ENCODE peak calls at places on chromosome 3, in ten cellular contexts. One of them, this sample, is unnamed.

GRCh38 chr3:141203866-141204265 is 27.8 kb upstream of the PXYLP1 start:
- DNase-seq in activated CD4-positive, alpha-beta T cell treated with anti-CD3 and anti-CD28 coated beads for 48 hours: no peak
- DNase-seq in H7: no peak
- DNase-seq in cerebellar cortex: no peak
- DNase-seq in natural killer cell treated with Interleukin-12 subunit alpha and Interleukin-12 subunit beta and Interleukin-15 and Interleukin-18, amount 100 ng/mL, for 72 hours: no peak
- DNase-seq in HS-27A: no peak
- DNase-seq in frontal cortex: no peak
- DNase-seq in activated T-cell treated with anti-CD3 and anti-CD28 coated beads for 48 hours: no peak
- DNase-seq in sciatic nerve: no peak
- DNase-seq in NCI-H1105: no peak
- DNase-seq in this sample: no peak

GRCh38 chr3:23430781-23431423 is 227.8 kb downstream of the UBE2E2 start:
- DNase-seq in NCI-H1105: no peak
- DNase-seq in cerebellar cortex: no peak
- DNase-seq in natural killer cell treated with Interleukin-12 subunit alpha and Interleukin-12 subunit beta and Interleukin-15 and Interleukin-18, amount 100 ng/mL, for 72 hours: no peak
- DNase-seq in activated CD4-positive, alpha-beta T cell treated with anti-CD3 and anti-CD28 coated beads for 48 hours: no peak
- DNase-seq in H7: no peak
- DNase-seq in sciatic nerve: no peak
- DNase-seq in frontal cortex: no peak
- DNase-seq in activated T-cell treated with anti-CD3 and anti-CD28 coated beads for 48 hours: no peak
- DNase-seq in HS-27A: no peak
- DNase-seq in this sample: peak

GRCh38 chr3:126102530-126102951 is 18.6 kb upstream of the SLC41A3 start:
- DNase-seq in HS-27A: no peak
- DNase-seq in natural killer cell treated with Interleukin-12 subunit alpha and Interleukin-12 subunit beta and Interleukin-15 and Interleukin-18, amount 100 ng/mL, for 72 hours: no peak
- DNase-seq in H7: no peak
- DNase-seq in frontal cortex: no peak
- DNase-seq in sciatic nerve: no peak
- DNase-seq in activated T-cell treated with anti-CD3 and anti-CD28 coated beads for 48 hours: no peak
- DNase-seq in activated CD4-positive, alpha-beta T cell treated with anti-CD3 and anti-CD28 coated beads for 48 hours: no peak
- DNase-seq in cerebellar cortex: peak
- DNase-seq in NCI-H1105: no peak
- DNase-seq in this sample: no peak

GRCh38 chr3:40939113-40940070 is 259.9 kb upstream of the CTNNB1 start:
- DNase-seq in activated T-cell treated with anti-CD3 and anti-CD28 coated beads for 48 hours: no peak
- DNase-seq in cerebellar cortex: peak
- DNase-seq in activated CD4-positive, alpha-beta T cell treated with anti-CD3 and anti-CD28 coated beads for 48 hours: no peak
- DNase-seq in sciatic nerve: no peak
- DNase-seq in natural killer cell treated with Interleukin-12 subunit alpha and Interleukin-12 subunit beta and Interleukin-15 and Interleukin-18, amount 100 ng/mL, for 72 hours: no peak
- DNase-seq in H7: no peak
- DNase-seq in frontal cortex: peak
- DNase-seq in HS-27A: no peak
- DNase-seq in NCI-H1105: no peak
- DNase-seq in this sample: no peak

GRCh38 chr3:131242201-131242600 is 139.4 kb upstream of the NUDT16 start:
- DNase-seq in natural killer cell treated with Interleukin-12 subunit alpha and Interleukin-12 subunit beta and Interleukin-15 and Interleukin-18, amount 100 ng/mL, for 72 hours: no peak
- DNase-seq in NCI-H1105: no peak
- DNase-seq in activated CD4-positive, alpha-beta T cell treated with anti-CD3 and anti-CD28 coated beads for 48 hours: no peak
- DNase-seq in H7: no peak
- DNase-seq in HS-27A: no peak
- DNase-seq in cerebellar cortex: no peak
- DNase-seq in frontal cortex: no peak
- DNase-seq in sciatic nerve: no peak
- DNase-seq in activated T-cell treated with anti-CD3 and anti-CD28 coated beads for 48 hours: no peak
- DNase-seq in this sample: peak

GRCh38 chr3:98702166-98702565 is 61.0 kb upstream of the ST3GAL6 start:
- DNase-seq in cerebellar cortex: no peak
- DNase-seq in activated CD4-positive, alpha-beta T cell treated with anti-CD3 and anti-CD28 coated beads for 48 hours: no peak
- DNase-seq in frontal cortex: no peak
- DNase-seq in HS-27A: no peak
- DNase-seq in NCI-H1105: no peak
- DNase-seq in sciatic nerve: no peak
- DNase-seq in activated T-cell treated with anti-CD3 and anti-CD28 coated beads for 48 hours: no peak
- DNase-seq in H7: no peak
- DNase-seq in natural killer cell treated with Interleukin-12 subunit alpha and Interleukin-12 subunit beta and Interleukin-15 and Interleukin-18, amount 100 ng/mL, for 72 hours: no peak
- DNase-seq in this sample: peak

GRCh38 chr3:69110941-69111546 is 11.4 kb downstream of the LMOD3 start:
- DNase-seq in HS-27A: no peak
- DNase-seq in natural killer cell treated with Interleukin-12 subunit alpha and Interleukin-12 subunit beta and Interleukin-15 and Interleukin-18, amount 100 ng/mL, for 72 hours: no peak
- DNase-seq in cerebellar cortex: no peak
- DNase-seq in H7: no peak
- DNase-seq in activated CD4-positive, alpha-beta T cell treated with anti-CD3 and anti-CD28 coated beads for 48 hours: no peak
- DNase-seq in activated T-cell treated with anti-CD3 and anti-CD28 coated beads for 48 hours: no peak
- DNase-seq in NCI-H1105: no peak
- DNase-seq in sciatic nerve: no peak
- DNase-seq in frontal cortex: no peak
- DNase-seq in this sample: no peak

GRCh38 chr3:17039579-17039978 is 154.8 kb downstream of the PLCL2 start:
- DNase-seq in natural killer cell treated with Interleukin-12 subunit alpha and Interleukin-12 subunit beta and Interleukin-15 and Interleukin-18, amount 100 ng/mL, for 72 hours: no peak
- DNase-seq in activated CD4-positive, alpha-beta T cell treated with anti-CD3 and anti-CD28 coated beads for 48 hours: no peak
- DNase-seq in H7: no peak
- DNase-seq in cerebellar cortex: no peak
- DNase-seq in sciatic nerve: no peak
- DNase-seq in frontal cortex: no peak
- DNase-seq in NCI-H1105: no peak
- DNase-seq in activated T-cell treated with anti-CD3 and anti-CD28 coated beads for 48 hours: no peak
- DNase-seq in HS-27A: peak
- DNase-seq in this sample: peak

GRCh38 chr3:48294611-48295263 is 38.7 kb downstream of the SPINK8 start:
- DNase-seq in frontal cortex: no peak
- DNase-seq in HS-27A: no peak
- DNase-seq in activated CD4-positive, alpha-beta T cell treated with anti-CD3 and anti-CD28 coated beads for 48 hours: no peak
- DNase-seq in H7: no peak
- DNase-seq in activated T-cell treated with anti-CD3 and anti-CD28 coated beads for 48 hours: no peak
- DNase-seq in natural killer cell treated with Interleukin-12 subunit alpha and Interleukin-12 subunit beta and Interleukin-15 and Interleukin-18, amount 100 ng/mL, for 72 hours: no peak
- DNase-seq in sciatic nerve: no peak
- DNase-seq in cerebellar cortex: no peak
- DNase-seq in NCI-H1105: no peak
- DNase-seq in this sample: no peak

GRCh38 chr3:128247841-128248240 is 94.6 kb downstream of the EEFSEC start:
- DNase-seq in natural killer cell treated with Interleukin-12 subunit alpha and Interleukin-12 subunit beta and Interleukin-15 and Interleukin-18, amount 100 ng/mL, for 72 hours: no peak
- DNase-seq in H7: no peak
- DNase-seq in sciatic nerve: no peak
- DNase-seq in NCI-H1105: no peak
- DNase-seq in frontal cortex: no peak
- DNase-seq in activated T-cell treated with anti-CD3 and anti-CD28 coated beads for 48 hours: no peak
- DNase-seq in cerebellar cortex: no peak
- DNase-seq in activated CD4-positive, alpha-beta T cell treated with anti-CD3 and anti-CD28 coated beads for 48 hours: no peak
- DNase-seq in HS-27A: no peak
- DNase-seq in this sample: no peak

GRCh38 chr3:157336252-157337009 is 100.2 kb upstream of the PTX3 start:
- DNase-seq in NCI-H1105: no peak
- DNase-seq in activated CD4-positive, alpha-beta T cell treated with anti-CD3 and anti-CD28 coated beads for 48 hours: no peak
- DNase-seq in cerebellar cortex: no peak
- DNase-seq in activated T-cell treated with anti-CD3 and anti-CD28 coated beads for 48 hours: no peak
- DNase-seq in sciatic nerve: no peak
- DNase-seq in natural killer cell treated with Interleukin-12 subunit alpha and Interleukin-12 subunit beta and Interleukin-15 and Interleukin-18, amount 100 ng/mL, for 72 hours: no peak
- DNase-seq in H7: no peak
- DNase-seq in frontal cortex: no peak
- DNase-seq in HS-27A: no peak
- DNase-seq in this sample: peak

GRCh38 chr3:5006755-5007202 is 27.5 kb downstream of the BHLHE40 start:
- DNase-seq in cerebellar cortex: no peak
- DNase-seq in H7: no peak
- DNase-seq in NCI-H1105: no peak
- DNase-seq in activated CD4-positive, alpha-beta T cell treated with anti-CD3 and anti-CD28 coated beads for 48 hours: peak
- DNase-seq in activated T-cell treated with anti-CD3 and anti-CD28 coated beads for 48 hours: peak
- DNase-seq in HS-27A: no peak
- DNase-seq in natural killer cell treated with Interleukin-12 subunit alpha and Interleukin-12 subunit beta and Interleukin-15 and Interleukin-18, amount 100 ng/mL, for 72 hours: peak
- DNase-seq in sciatic nerve: no peak
- DNase-seq in frontal cortex: no peak
- DNase-seq in this sample: no peak

GRCh38 chr3:193451881-193452280 is 73.3 kb upstream of the ATP13A5 start:
- DNase-seq in frontal cortex: no peak
- DNase-seq in natural killer cell treated with Interleukin-12 subunit alpha and Interleukin-12 subunit beta and Interleukin-15 and Interleukin-18, amount 100 ng/mL, for 72 hours: no peak
- DNase-seq in activated CD4-positive, alpha-beta T cell treated with anti-CD3 and anti-CD28 coated beads for 48 hours: no peak
- DNase-seq in cerebellar cortex: no peak
- DNase-seq in sciatic nerve: no peak
- DNase-seq in activated T-cell treated with anti-CD3 and anti-CD28 coated beads for 48 hours: no peak
- DNase-seq in HS-27A: no peak
- DNase-seq in NCI-H1105: no peak
- DNase-seq in H7: no peak
- DNase-seq in this sample: no peak

GRCh38 chr3:38602576-38603250 is 46.8 kb downstream of the SCN5A start:
- DNase-seq in H7: no peak
- DNase-seq in HS-27A: no peak
- DNase-seq in NCI-H1105: no peak
- DNase-seq in activated T-cell treated with anti-CD3 and anti-CD28 coated beads for 48 hours: no peak
- DNase-seq in sciatic nerve: no peak
- DNase-seq in cerebellar cortex: no peak
- DNase-seq in activated CD4-positive, alpha-beta T cell treated with anti-CD3 and anti-CD28 coated beads for 48 hours: no peak
- DNase-seq in natural killer cell treated with Interleukin-12 subunit alpha and Interleukin-12 subunit beta and Interleukin-15 and Interleukin-18, amount 100 ng/mL, for 72 hours: peak
- DNase-seq in frontal cortex: no peak
- DNase-seq in this sample: no peak

GRCh38 chr3:42442640-42443039 is 32.2 kb upstream of the LYZL4 start:
- DNase-seq in H7: no peak
- DNase-seq in sciatic nerve: no peak
- DNase-seq in activated T-cell treated with anti-CD3 and anti-CD28 coated beads for 48 hours: no peak
- DNase-seq in NCI-H1105: no peak
- DNase-seq in cerebellar cortex: no peak
- DNase-seq in HS-27A: no peak
- DNase-seq in frontal cortex: no peak
- DNase-seq in natural killer cell treated with Interleukin-12 subunit alpha and Interleukin-12 subunit beta and Interleukin-15 and Interleukin-18, amount 100 ng/mL, for 72 hours: no peak
- DNase-seq in activated CD4-positive, alpha-beta T cell treated with anti-CD3 and anti-CD28 coated beads for 48 hours: no peak
- DNase-seq in this sample: no peak

GRCh38 chr3:171183042-171183441 is 156.5 kb upstream of the SLC2A2 start:
- DNase-seq in frontal cortex: no peak
- DNase-seq in H7: no peak
- DNase-seq in cerebellar cortex: no peak
- DNase-seq in sciatic nerve: no peak
- DNase-seq in activated CD4-positive, alpha-beta T cell treated with anti-CD3 and anti-CD28 coated beads for 48 hours: no peak
- DNase-seq in natural killer cell treated with Interleukin-12 subunit alpha and Interleukin-12 subunit beta and Interleukin-15 and Interleukin-18, amount 100 ng/mL, for 72 hours: no peak
- DNase-seq in HS-27A: no peak
- DNase-seq in NCI-H1105: no peak
- DNase-seq in activated T-cell treated with anti-CD3 and anti-CD28 coated beads for 48 hours: no peak
- DNase-seq in this sample: peak

GRCh38 chr3:176951586-176952292 is 245.5 kb downstream of the TBL1XR1 start:
- DNase-seq in natural killer cell treated with Interleukin-12 subunit alpha and Interleukin-12 subunit beta and Interleukin-15 and Interleukin-18, amount 100 ng/mL, for 72 hours: no peak
- DNase-seq in H7: no peak
- DNase-seq in activated T-cell treated with anti-CD3 and anti-CD28 coated beads for 48 hours: no peak
- DNase-seq in cerebellar cortex: no peak
- DNase-seq in sciatic nerve: no peak
- DNase-seq in frontal cortex: no peak
- DNase-seq in NCI-H1105: no peak
- DNase-seq in activated CD4-positive, alpha-beta T cell treated with anti-CD3 and anti-CD28 coated beads for 48 hours: no peak
- DNase-seq in HS-27A: no peak
- DNase-seq in this sample: no peak

GRCh38 chr3:55571913-55572312 is 84.8 kb upstream of the WNT5A start:
- DNase-seq in natural killer cell treated with Interleukin-12 subunit alpha and Interleukin-12 subunit beta and Interleukin-15 and Interleukin-18, amount 100 ng/mL, for 72 hours: no peak
- DNase-seq in HS-27A: no peak
- DNase-seq in activated T-cell treated with anti-CD3 and anti-CD28 coated beads for 48 hours: no peak
- DNase-seq in activated CD4-positive, alpha-beta T cell treated with anti-CD3 and anti-CD28 coated beads for 48 hours: no peak
- DNase-seq in frontal cortex: no peak
- DNase-seq in H7: peak
- DNase-seq in cerebellar cortex: peak
- DNase-seq in sciatic nerve: no peak
- DNase-seq in NCI-H1105: no peak
- DNase-seq in this sample: no peak

GRCh38 chr3:40847571-40847992 is 322.8 kb downstream of the ZNF621 start:
- DNase-seq in cerebellar cortex: peak
- DNase-seq in sciatic nerve: no peak
- DNase-seq in activated T-cell treated with anti-CD3 and anti-CD28 coated beads for 48 hours: no peak
- DNase-seq in HS-27A: peak
- DNase-seq in activated CD4-positive, alpha-beta T cell treated with anti-CD3 and anti-CD28 coated beads for 48 hours: no peak
- DNase-seq in natural killer cell treated with Interleukin-12 subunit alpha and Interleukin-12 subunit beta and Interleukin-15 and Interleukin-18, amount 100 ng/mL, for 72 hours: no peak
- DNase-seq in H7: peak
- DNase-seq in frontal cortex: peak
- DNase-seq in NCI-H1105: no peak
- DNase-seq in this sample: no peak

GRCh38 chr3:123271466-123272159 is 69.9 kb downstream of the SEC22A start:
- DNase-seq in NCI-H1105: no peak
- DNase-seq in H7: no peak
- DNase-seq in frontal cortex: no peak
- DNase-seq in sciatic nerve: no peak
- DNase-seq in activated T-cell treated with anti-CD3 and anti-CD28 coated beads for 48 hours: no peak
- DNase-seq in activated CD4-positive, alpha-beta T cell treated with anti-CD3 and anti-CD28 coated beads for 48 hours: no peak
- DNase-seq in natural killer cell treated with Interleukin-12 subunit alpha and Interleukin-12 subunit beta and Interleukin-15 and Interleukin-18, amount 100 ng/mL, for 72 hours: no peak
- DNase-seq in HS-27A: no peak
- DNase-seq in cerebellar cortex: no peak
- DNase-seq in this sample: peak

GRCh38 chr3:73100734-73101550 is 39.5 kb downstream of the EBLN2 start:
- DNase-seq in natural killer cell treated with Interleukin-12 subunit alpha and Interleukin-12 subunit beta and Interleukin-15 and Interleukin-18, amount 100 ng/mL, for 72 hours: peak
- DNase-seq in sciatic nerve: peak
- DNase-seq in activated CD4-positive, alpha-beta T cell treated with anti-CD3 and anti-CD28 coated beads for 48 hours: peak
- DNase-seq in NCI-H1105: peak
- DNase-seq in HS-27A: peak
- DNase-seq in H7: peak
- DNase-seq in activated T-cell treated with anti-CD3 and anti-CD28 coated beads for 48 hours: peak
- DNase-seq in cerebellar cortex: peak
- DNase-seq in frontal cortex: peak
- DNase-seq in this sample: peak

GRCh38 chr3:30607032-30607833 is 832 bp downstream of the TGFBR2 start:
- DNase-seq in HS-27A: no peak
- DNase-seq in activated T-cell treated with anti-CD3 and anti-CD28 coated beads for 48 hours: peak
- DNase-seq in activated CD4-positive, alpha-beta T cell treated with anti-CD3 and anti-CD28 coated beads for 48 hours: peak
- DNase-seq in H7: peak
- DNase-seq in natural killer cell treated with Interleukin-12 subunit alpha and Interleukin-12 subunit beta and Interleukin-15 and Interleukin-18, amount 100 ng/mL, for 72 hours: peak
- DNase-seq in frontal cortex: peak
- DNase-seq in NCI-H1105: no peak
- DNase-seq in sciatic nerve: peak
- DNase-seq in cerebellar cortex: no peak
- DNase-seq in this sample: peak

GRCh38 chr3:1131156-1131555 is 38.3 kb downstream of the CNTN6 start:
- DNase-seq in NCI-H1105: no peak
- DNase-seq in H7: no peak
- DNase-seq in HS-27A: no peak
- DNase-seq in cerebellar cortex: no peak
- DNase-seq in activated CD4-positive, alpha-beta T cell treated with anti-CD3 and anti-CD28 coated beads for 48 hours: no peak
- DNase-seq in sciatic nerve: no peak
- DNase-seq in activated T-cell treated with anti-CD3 and anti-CD28 coated beads for 48 hours: no peak
- DNase-seq in frontal cortex: no peak
- DNase-seq in natural killer cell treated with Interleukin-12 subunit alpha and Interleukin-12 subunit beta and Interleukin-15 and Interleukin-18, amount 100 ng/mL, for 72 hours: no peak
- DNase-seq in this sample: peak

GRCh38 chr3:53571264-53571663 is 76.9 kb downstream of the CACNA1D start:
- DNase-seq in HS-27A: no peak
- DNase-seq in natural killer cell treated with Interleukin-12 subunit alpha and Interleukin-12 subunit beta and Interleukin-15 and Interleukin-18, amount 100 ng/mL, for 72 hours: no peak
- DNase-seq in frontal cortex: no peak
- DNase-seq in sciatic nerve: no peak
- DNase-seq in activated T-cell treated with anti-CD3 and anti-CD28 coated beads for 48 hours: no peak
- DNase-seq in NCI-H1105: no peak
- DNase-seq in H7: no peak
- DNase-seq in activated CD4-positive, alpha-beta T cell treated with anti-CD3 and anti-CD28 coated beads for 48 hours: no peak
- DNase-seq in cerebellar cortex: no peak
- DNase-seq in this sample: no peak

GRCh38 chr3:53496984-53497383 is 2.6 kb downstream of the CACNA1D start:
- DNase-seq in H7: no peak
- DNase-seq in sciatic nerve: no peak
- DNase-seq in activated T-cell treated with anti-CD3 and anti-CD28 coated beads for 48 hours: no peak
- DNase-seq in cerebellar cortex: peak
- DNase-seq in frontal cortex: no peak
- DNase-seq in natural killer cell treated with Interleukin-12 subunit alpha and Interleukin-12 subunit beta and Interleukin-15 and Interleukin-18, amount 100 ng/mL, for 72 hours: no peak
- DNase-seq in NCI-H1105: no peak
- DNase-seq in activated CD4-positive, alpha-beta T cell treated with anti-CD3 and anti-CD28 coated beads for 48 hours: no peak
- DNase-seq in HS-27A: no peak
- DNase-seq in this sample: peak